ENCODE peak calls at places on chromosome 19, in seven cellular contexts. Q, P, L, R, K, Y and O are unnamed samples.

GRCh38 chr19:4730740-4731171 is 7.1 kb upstream of the DPP9 start:
- DNase-seq in K (no peak), P (no peak), Q (no peak), L (peak; percentile 72), Y (no peak), R (no peak), O (no peak)

GRCh38 chr19:5172859-5173577 is 167.6 kb downstream of the PTPRS start:
- DNase-seq in Q (no peak), P (peak; percentile 25), L (no peak), Y (peak; percentile 32), K (no peak), R (peak; percentile 96), O (no peak)

GRCh38 chr19:4557971-4558941 is 1.2 kb downstream of the SEMA6B start:
- DNase-seq in Y (no peak), K (no peak), R (no peak), L (peak; percentile 67), P (no peak), Q (no peak), O (no peak)

GRCh38 chr19:39341122-39341719 is 1.0 kb upstream of the SAMD4B start:
- DNase-seq in R (no peak), P (no peak), Q (no peak), L (peak; percentile 58), Y (peak; percentile 43), K (no peak), O (peak; percentile 81)

GRCh38 chr19:2341247-2341705 is 12.8 kb downstream of the SPPL2B start:
- DNase-seq in R (no peak), Q (no peak), L (no peak), K (no peak), P (no peak), Y (no peak), O (peak; percentile 62)

GRCh38 chr19:14890616-14891379 is 4.9 kb upstream of the OR7A17 start:
- DNase-seq in Q (no peak), K (no peak), Y (no peak), P (peak; percentile 9), L (no peak), R (no peak), O (no peak)

GRCh38 chr19:40416918-40417713 is 3.9 kb upstream of the PRX start:
- DNase-seq in P (peak; percentile 60), R (peak; percentile 36), Q (peak; percentile 93), K (no peak), Y (peak; percentile 72), L (no peak), O (no peak)

GRCh38 chr19:18173054-18173571 is 500 bp upstream of the IFI30 start:
- DNase-seq in L (no peak), Q (peak; percentile 92), Y (peak; percentile 76), R (no peak), K (peak; percentile 85), P (peak; percentile 69), O (peak; percentile 90)

GRCh38 chr19:42060117-42060516 is 9.9 kb downstream of the GRIK5 start:
- DNase-seq in Q (no peak), K (no peak), P (no peak), L (no peak), Y (no peak), R (no peak), O (no peak)

GRCh38 chr19:29277107-29277506 is 64.2 kb upstream of the UQCRFS1 start:
- DNase-seq in Q (peak; percentile 76), R (no peak), P (no peak), K (no peak), L (peak; percentile 77), Y (no peak), O (no peak)

DNA sequence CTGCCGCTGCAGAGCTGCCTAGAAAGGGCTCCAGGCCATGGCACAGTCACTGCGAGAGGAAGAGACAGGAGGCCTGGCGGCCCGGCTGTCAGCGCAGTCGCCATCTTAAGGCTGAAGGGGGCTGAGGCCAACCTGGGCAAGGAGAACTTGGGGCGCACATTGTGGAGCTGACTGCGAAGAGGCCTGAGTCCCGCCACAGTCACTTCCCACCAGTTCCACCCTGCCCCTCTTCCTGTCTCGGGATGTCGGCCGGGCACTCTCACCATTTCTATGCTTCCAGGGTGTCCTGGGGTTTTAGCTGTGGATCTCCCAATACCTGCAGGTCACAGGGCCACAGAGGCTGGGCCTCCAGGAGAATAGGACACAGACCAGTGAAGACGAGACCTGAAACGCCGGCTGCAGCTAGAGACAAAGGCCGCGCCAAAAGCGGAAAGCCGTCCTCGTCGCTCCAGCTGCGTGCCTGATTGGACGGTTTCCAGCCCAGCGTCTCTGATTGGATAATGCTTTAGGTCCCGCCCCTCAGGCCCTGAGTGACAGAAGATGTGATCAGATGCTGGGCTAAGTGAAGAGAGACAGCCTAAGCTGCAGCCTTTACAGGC is 71.1 kb downstream of the ZNF486 start:
- DNase-seq in Q (peak; percentile 96), R (peak; percentile 90), L (peak; percentile 99), K (peak; percentile 91), P (peak; percentile 81), Y (peak; percentile 93), O (peak; percentile 86)
- H3K4me3 ChIP-seq in Q (peak overlapping the region; percentile 20), R (peak overlapping the region; percentile 85), L (peak overlapping the region; percentile 100), K (peak overlapping the region; percentile 69), P (peak overlapping the region; percentile 65), Y (peak overlapping the region; percentile 63), O (peak overlapping the region; percentile 61)

GRCh38 chr19:7210359-7210758 is 83.9 kb downstream of the INSR start:
- DNase-seq in Y (no peak), R (no peak), P (no peak), Q (no peak), K (no peak), L (no peak), O (no peak)

GRCh38 chr19:7214329-7215089 is 79.7 kb downstream of the INSR start:
- DNase-seq in K (no peak), Y (no peak), R (no peak), L (no peak), P (no peak), Q (no peak), O (no peak)

GRCh38 chr19:7215176-7215575 is 79.0 kb downstream of the INSR start:
- DNase-seq in R (no peak), Y (no peak), K (no peak), P (no peak), L (no peak), Q (no peak), O (no peak)

GRCh38 chr19:7213628-7214328 is 80.4 kb downstream of the INSR start:
- DNase-seq in L (no peak), Q (no peak), K (no peak), P (no peak), R (no peak), Y (no peak), O (no peak)

DNA sequence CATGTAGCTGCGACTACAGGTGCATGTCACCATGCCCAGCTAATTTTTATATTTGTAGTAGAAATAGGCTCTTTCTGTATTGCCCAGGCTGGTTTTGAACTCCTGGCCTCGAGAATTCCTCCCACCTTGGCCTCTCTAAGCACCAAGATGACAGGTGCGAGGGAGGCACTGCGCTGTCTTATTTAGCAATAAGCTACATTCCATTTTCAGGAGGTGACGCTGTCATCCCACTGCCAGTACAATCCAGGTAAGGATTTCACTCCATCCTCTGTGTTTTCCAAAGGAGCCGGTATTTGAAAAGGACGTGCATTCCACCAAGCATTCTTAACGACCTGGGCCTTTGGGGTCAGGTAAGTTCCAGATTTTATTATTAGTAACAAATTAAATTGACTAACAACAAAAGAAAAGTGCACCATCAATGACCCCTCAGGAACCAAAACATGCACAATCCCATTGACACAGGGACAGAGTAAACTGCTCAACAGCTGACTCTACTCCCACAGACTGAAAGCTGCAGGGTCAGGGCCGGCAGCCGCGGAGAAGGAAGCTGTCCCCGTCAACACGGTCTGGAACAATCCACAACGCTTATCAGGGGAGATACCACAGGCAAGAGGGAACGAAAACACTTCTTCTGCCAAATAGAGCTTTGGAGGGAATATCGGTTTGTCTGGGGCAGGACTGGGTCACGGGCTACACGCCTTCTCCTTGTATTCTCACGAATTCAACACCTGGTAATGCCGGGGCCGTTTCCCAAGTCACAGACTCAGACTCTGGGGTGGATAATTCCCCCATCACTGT is 82.8 kb downstream of the INSR start:
- DNase-seq in Y (peak; percentile 75), Q (no peak), R (no peak), L (no peak), P (no peak), K (peak; percentile 67), O (no peak)
- TF ChIP-seq CTCF in Y (no peak), Q (no peak), R (no peak), L (no peak), P (no peak), K (no peak), O (no peak)

GRCh38 chr19:10109528-10109927 is 2.0 kb upstream of the P2RY11 start:
- DNase-seq in Y (no peak), K (no peak), Q (no peak), R (no peak), P (no peak), L (no peak), O (no peak)

GRCh38 chr19:10105241-10106099 is 692 bp upstream of the PPAN start:
- DNase-seq in K (no peak), R (no peak), Q (no peak), Y (no peak), P (no peak), L (no peak), O (peak; percentile 36)

GRCh38 chr19:10106100-10106936 is at the start of gene PPAN:
- DNase-seq in P (peak; percentile 98), K (peak; percentile 98), Q (peak; percentile 99), L (peak; percentile 100), Y (peak; percentile 99), R (peak; percentile 99), O (peak; percentile 99)

GRCh38 chr19:10107817-10108367 is 1.7 kb downstream of the PPAN start:
- DNase-seq in Y (no peak), P (no peak), L (no peak), K (no peak), R (no peak), Q (no peak), O (no peak)

DNA sequence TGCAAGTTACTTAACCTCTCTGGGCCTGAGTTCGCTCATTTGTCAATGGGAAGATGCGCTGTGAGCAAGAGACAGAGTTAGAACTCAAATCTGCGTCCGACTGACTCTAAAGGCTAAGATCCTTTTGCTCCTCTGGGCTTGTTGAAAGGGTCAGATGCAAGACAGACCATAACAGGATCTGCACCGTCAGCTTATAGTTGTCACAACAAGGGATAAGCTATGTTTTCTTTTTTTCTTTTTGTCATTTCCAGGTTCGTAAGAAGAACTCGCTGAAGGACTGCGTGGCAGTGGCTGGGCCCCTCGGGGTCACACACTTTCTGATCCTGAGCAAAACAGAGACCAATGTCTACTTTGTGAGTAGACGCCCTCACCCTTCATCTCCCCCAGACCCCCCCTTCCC is 1.1 kb downstream of the PPAN start:
- DNase-seq in L (no peak), Q (no peak), K (no peak), Y (no peak), P (no peak), R (no peak), O (no peak)
- H3K4me3 ChIP-seq in L (peak overlapping the region; percentile 98), Q (no peak overlapping the region), K (peak overlapping the region; percentile 97), Y (peak overlapping the region; percentile 96), P (peak overlapping the region; percentile 90), R (peak overlapping the region; percentile 96), O (peak overlapping the region; percentile 79)

GRCh38 chr19:50352242-50352641 is 13.2 kb downstream of the NAPSA start:
- DNase-seq in R (no peak), Q (no peak), K (no peak), P (no peak), L (no peak), Y (no peak), O (no peak)

GRCh38 chr19:50344661-50345318 is 15.6 kb upstream of the KCNC3 start:
- DNase-seq in L (no peak), Q (no peak), R (no peak), P (no peak), K (no peak), Y (no peak), O (no peak)

GRCh38 chr19:50349277-50350057 is 16.0 kb downstream of the NAPSA start:
- DNase-seq in P (no peak), Q (no peak), R (no peak), K (no peak), L (peak; percentile 35), Y (no peak), O (no peak)
- TF ChIP-seq CTCF in P (no peak), Q (no peak), R (no peak), K (no peak), L (peak; percentile 31), Y (no peak), O (no peak)